ENCODE peak calls at places on chromosomes 5 and 9, in nine cellular contexts. F, P, O, T, J, G, X, C and W are unnamed samples.

GRCh38 chr9:78821126-78821822 is 524.3 kb downstream of the PSAT1 start:
- DNase-seq in F (no peak), P (no peak), O (peak; percentile 30), T (no peak), J (peak; percentile 5), G (no peak), X (peak; percentile 52), C (peak; percentile 42), W (peak; percentile 58)

GRCh38 chr5:31443572-31443971 is 88.3 kb downstream of the DROSHA start:
- DNase-seq in F (no peak), P (no peak), O (no peak), T (no peak), J (no peak), G (no peak), X (no peak), C (no peak), W (no peak)

GRCh38 chr5:42666821-42667325 is 89.7 kb upstream of the CCDC152 start:
- DNase-seq in F (no peak), P (no peak), O (no peak), T (no peak), J (no peak), G (no peak), X (no peak), C (no peak), W (no peak)

GRCh38 chr5:56207537-56207936 is 25.6 kb downstream of the ANKRD55 start:
- DNase-seq in F (no peak), P (no peak), O (peak; percentile 57), T (no peak), J (no peak), G (no peak), X (no peak), C (peak; percentile 87), W (peak; percentile 62)

GRCh38 chr5:132365213-132365612 is 4.3 kb upstream of the SLC22A5 start:
- DNase-seq in F (no peak), P (no peak), O (peak; percentile 57), T (no peak), J (no peak), G (no peak), X (peak; percentile 95), C (peak; percentile 74), W (no peak)

GRCh38 chr9:131754846-131755245 is 15.0 kb upstream of the RAPGEF1 start:
- DNase-seq in F (no peak), P (no peak), O (no peak), T (no peak), J (no peak), G (no peak), X (no peak), C (no peak), W (no peak)

GRCh38 chr5:156325671-156326070 is 1.3 kb upstream of the SGCD start:
- DNase-seq in F (no peak), P (no peak), O (no peak), T (no peak), J (no peak), G (no peak), X (no peak), C (no peak), W (no peak)

GRCh38 chr9:104746285-104746684 is 1.2 kb upstream of the NIPSNAP3A start:
- DNase-seq in F (no peak), P (no peak), O (no peak), T (no peak), J (no peak), G (no peak), X (no peak), C (no peak), W (no peak)

GRCh38 chr9:90801175-90801506 is 478 bp upstream of the SYK start:
- DNase-seq in F (no peak), P (no peak), O (no peak), T (no peak), J (no peak), G (no peak), X (no peak), C (no peak), W (no peak)

GRCh38 chr9:88534456-88535225 is at the start of gene NXNL2:
- DNase-seq in F (peak; percentile 77), P (peak; percentile 34), O (peak; percentile 67), T (no peak), J (peak; percentile 41), G (no peak), X (peak; percentile 93), C (peak; percentile 82), W (peak; percentile 94)

GRCh38 chr9:127905788-127906191 is 6.4 kb upstream of the ST6GALNAC6 start:
- DNase-seq in F (no peak), P (peak; percentile 71), O (no peak), T (no peak), J (no peak), G (no peak), X (no peak), C (no peak), W (no peak)

GRCh38 chr9:127904518-127904887 is 5.1 kb upstream of the ST6GALNAC6 start:
- DNase-seq in F (no peak), P (no peak), O (no peak), T (no peak), J (peak; percentile 69), G (no peak), X (no peak), C (no peak), W (no peak)

GRCh38 chr9:127907867-127908659 is 8.7 kb upstream of the ST6GALNAC6 start:
- DNase-seq in F (no peak), P (peak; percentile 6), O (no peak), T (no peak), J (no peak), G (no peak), X (no peak), C (no peak), W (no peak)

GRCh38 chr9:127903557-127904475 is 4.4 kb upstream of the ST6GALNAC6 start:
- DNase-seq in F (peak; percentile 80), P (peak; percentile 82), O (no peak), T (no peak), J (peak; percentile 23), G (no peak), X (no peak), C (no peak), W (no peak)

GRCh38 chr9:127904888-127905728 is 5.7 kb upstream of the ST6GALNAC6 start:
- DNase-seq in F (no peak), P (peak; percentile 64), O (no peak), T (no peak), J (peak; percentile 67), G (no peak), X (no peak), C (no peak), W (no peak)
- H3K4me3 ChIP-seq in F (no peak overlapping the region), P (peak overlapping the region; percentile 48), O (no peak overlapping the region), T (no peak overlapping the region), J (no peak overlapping the region), G (no peak overlapping the region), X (no peak overlapping the region), C (no peak overlapping the region), W (no peak overlapping the region)

DNA sequence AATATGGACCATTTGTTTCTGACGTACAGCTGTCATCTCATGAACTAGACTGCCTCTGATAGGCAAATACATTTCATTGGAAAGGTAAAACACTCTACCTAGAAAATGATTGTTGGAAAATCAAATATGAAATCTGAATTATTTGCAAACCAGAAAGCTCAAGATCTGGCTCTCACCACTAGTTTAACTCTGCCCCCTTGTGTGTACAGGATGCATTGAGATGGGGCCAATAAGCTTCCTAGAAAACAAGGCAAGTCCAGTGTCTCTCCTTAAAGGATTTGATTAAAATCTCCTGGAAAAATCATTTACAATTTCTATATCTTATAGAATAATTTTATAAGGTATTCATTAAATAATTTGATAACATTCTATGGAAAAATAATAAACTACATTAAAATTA is 311.9 kb upstream of the ANKH start:
- DNase-seq in F (no peak), P (no peak), O (peak; percentile 5), T (no peak), J (no peak), G (no peak), X (peak; percentile 4), C (peak; percentile 6), W (peak; percentile 11)
- TF ChIP-seq CTCF in F (no peak), P (no peak), O (peak; percentile 28), T (no peak), J (no peak), G (peak; percentile 19), X (peak; percentile 10), C (peak; percentile 24), W (peak; percentile 57)

GRCh38 chr5:154653764-154654483 is 101.3 kb upstream of the LARP1 start:
- DNase-seq in F (no peak), P (no peak), O (no peak), T (no peak), J (no peak), G (no peak), X (no peak), C (no peak), W (no peak)

GRCh38 chr5:154652746-154653417 is 102.3 kb upstream of the LARP1 start:
- DNase-seq in F (no peak), P (no peak), O (no peak), T (no peak), J (no peak), G (no peak), X (no peak), C (no peak), W (no peak)

GRCh38 chr5:154653418-154653763 is 101.8 kb upstream of the LARP1 start:
- DNase-seq in F (no peak), P (no peak), O (no peak), T (no peak), J (no peak), G (no peak), X (no peak), C (no peak), W (no peak)

DNA sequence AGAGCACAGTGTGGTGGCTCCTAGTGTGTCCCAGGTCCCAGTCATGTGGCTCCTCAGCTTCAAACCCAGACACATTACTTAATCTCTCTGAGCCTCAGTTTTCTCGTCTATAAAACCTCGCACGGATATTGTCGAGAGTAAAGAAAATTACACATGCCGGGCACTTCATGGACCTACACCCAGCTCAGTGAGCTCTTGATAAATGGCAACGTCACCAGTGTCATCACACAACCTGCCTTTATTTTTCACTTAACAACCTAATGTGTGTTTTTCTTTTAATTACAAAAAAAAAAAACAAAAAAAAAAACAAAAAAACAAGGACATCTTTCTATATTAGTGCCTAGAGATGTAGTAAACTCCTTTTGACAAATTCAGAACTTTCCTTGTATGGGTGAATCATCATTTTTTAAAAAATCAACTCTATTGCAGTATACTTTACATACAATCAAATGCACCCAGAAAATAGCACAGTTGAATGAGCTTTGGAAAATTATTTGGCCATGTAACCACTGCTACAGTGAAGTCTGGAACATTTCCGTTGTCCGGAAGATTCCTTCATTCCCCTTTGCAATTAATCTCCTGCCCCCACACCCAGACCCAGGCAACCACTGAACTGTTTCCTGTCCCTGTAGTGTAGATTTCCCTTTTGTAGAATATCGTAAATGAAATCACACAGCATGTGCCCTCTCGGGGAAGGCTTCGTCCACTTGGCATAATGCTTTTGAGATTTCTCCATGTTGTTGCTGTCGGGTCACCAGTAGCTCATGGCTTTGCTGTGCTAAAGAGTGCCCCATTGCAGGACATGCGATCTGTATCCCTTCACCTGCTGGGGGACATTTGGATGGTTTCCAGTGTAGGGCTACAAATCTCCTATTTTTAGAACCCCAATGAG is 100.4 kb upstream of the LARP1 start:
- DNase-seq in F (no peak), P (no peak), O (no peak), T (no peak), J (no peak), G (no peak), X (no peak), C (no peak), W (no peak)
- H3K4me3 ChIP-seq in F (no peak overlapping the region), P (no peak overlapping the region), O (no peak overlapping the region), T (peak overlapping the region; percentile 6), J (no peak overlapping the region), G (no peak overlapping the region), X (no peak overlapping the region), C (no peak overlapping the region), W (no peak overlapping the region)

DNA sequence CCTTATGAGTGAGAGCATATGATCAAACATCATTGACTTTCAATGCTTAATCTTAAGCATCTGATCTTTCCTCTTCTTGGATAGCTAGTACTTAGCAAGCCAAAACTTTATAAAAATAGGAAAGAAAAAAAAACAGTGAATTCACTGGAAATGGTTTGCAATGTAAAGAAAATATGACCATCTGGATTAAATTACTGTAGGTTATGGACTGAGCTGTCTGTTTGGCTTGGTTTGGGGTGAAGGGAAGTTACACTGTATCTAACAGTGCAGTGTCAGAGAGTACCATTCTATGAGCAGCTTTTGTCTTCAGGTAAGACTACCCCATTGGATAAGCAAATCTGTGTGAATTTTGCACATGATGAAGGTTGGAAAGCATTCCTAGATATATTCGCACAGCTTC is 151.4 kb downstream of the TLE1 start:
- DNase-seq in F (no peak), P (no peak), O (peak; percentile 9), T (no peak), J (no peak), G (no peak), X (no peak), C (peak; percentile 49), W (peak; percentile 61)
- TF ChIP-seq CTCF in F (no peak), P (no peak), O (no peak), T (no peak), J (no peak), G (no peak), X (no peak), C (no peak), W (no peak)